ENCODE peak calls at places on chromosomes 6 and 20, in six cellular contexts. Q, M, N, W, K and A are unnamed samples.

GRCh38 chr6:141313986-141314385 is 818.7 kb upstream of the GJE1 start:
- DNase-seq in Q (no peak), M (no peak), N (no peak), W (no peak), K (no peak), A (no peak)

GRCh38 chr6:35808688-35809087 is 3.5 kb downstream of the LHFPL5 start:
- DNase-seq in Q (no peak), M (no peak), N (no peak), W (no peak), K (peak), A (no peak)

GRCh38 chr20:25023316-25023715 is 30.8 kb upstream of the APMAP start:
- DNase-seq in Q (no peak), M (no peak), N (peak), W (peak), K (no peak), A (peak)

GRCh38 chr20:51195419-51195901 is 172.6 kb upstream of the KCNG1 start:
- DNase-seq in Q (no peak), M (no peak), N (no peak), W (no peak), K (peak), A (no peak)

GRCh38 chr6:168190646-168191443 is 111.8 kb upstream of the FRMD1 start:
- DNase-seq in Q (peak), M (no peak), N (no peak), W (no peak), K (no peak), A (no peak)

GRCh38 chr6:53829698-53830221 is 35.0 kb downstream of the LRRC1 start:
- DNase-seq in Q (no peak), M (no peak), N (no peak), W (no peak), K (no peak), A (no peak)

GRCh38 chr6:150668882-150669476 is 69.3 kb downstream of the PLEKHG1 start:
- DNase-seq in Q (no peak), M (no peak), N (no peak), W (no peak), K (no peak), A (no peak)

GRCh38 chr20:51958636-51959542 is 156.6 kb upstream of the SALL4 start:
- DNase-seq in Q (no peak), M (no peak), N (no peak), W (no peak), K (peak), A (no peak)

GRCh38 chr6:170042596-170043118 is 248.2 kb downstream of the DLL1 start:
- DNase-seq in Q (no peak), M (no peak), N (no peak), W (no peak), K (no peak), A (no peak)

GRCh38 chr20:52275243-52275817 is 83.8 kb upstream of the ZFP64 start:
- DNase-seq in Q (no peak), M (no peak), N (no peak), W (no peak), K (no peak), A (no peak)

GRCh38 chr6:13526718-13527668 is 39.6 kb upstream of the GFOD1 start:
- DNase-seq in Q (peak), M (no peak), N (no peak), W (no peak), K (peak), A (no peak)

GRCh38 chr6:149437212-149437611 is 37.1 kb downstream of the SUMO4 start:
- DNase-seq in Q (no peak), M (no peak), N (no peak), W (no peak), K (no peak), A (no peak)

GRCh38 chr20:10524643-10525042 is 89.5 kb downstream of the SLX4IP start:
- DNase-seq in Q (no peak), M (no peak), N (no peak), W (no peak), K (no peak), A (no peak)
- H3K27ac ChIP-seq in Q (no peak), M (peak), N (no peak), W (no peak), K (no peak), A (no peak)

GRCh38 chr20:44552568-44552949 is 29.8 kb upstream of the PKIG start:
- DNase-seq in Q (no peak), M (no peak), N (no peak), W (no peak), K (no peak), A (no peak)
- TF ChIP-seq CTCF in Q (no peak), M (no peak), N (no peak), W (no peak), K (no peak), A (no peak)

DNA sequence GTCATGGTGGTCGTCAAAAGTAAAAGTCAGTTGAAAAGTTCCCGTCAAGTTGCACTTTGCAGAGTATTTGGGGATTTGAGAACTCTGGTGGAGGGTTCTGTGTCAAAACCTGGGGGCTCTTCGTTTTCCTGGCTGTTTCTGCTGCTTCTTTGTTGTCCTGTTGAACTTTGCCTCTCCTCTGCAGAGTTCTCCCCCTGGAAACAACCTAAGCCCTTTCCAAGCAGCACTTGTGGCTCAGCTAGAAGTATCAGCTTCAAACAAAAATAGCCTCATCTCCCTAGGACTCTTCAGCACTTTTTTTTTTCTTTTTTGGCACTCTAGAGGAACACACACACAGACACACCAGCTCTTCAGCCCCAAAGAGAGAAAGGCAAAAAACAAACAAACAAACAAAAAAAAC is at the start of gene TRDN:
- DNase-seq in Q (no peak), M (no peak), N (no peak), W (no peak), K (no peak), A (no peak)
- H3K27ac ChIP-seq in Q (no peak), M (no peak), N (peak), W (no peak), K (no peak), A (no peak)

GRCh38 chr20:64133951-64134407 is 26.6 kb upstream of the NPBWR2 start:
- DNase-seq in Q (no peak), M (no peak), N (no peak), W (peak), K (peak), A (no peak)
- TF ChIP-seq CTCF in Q (peak), M (no peak), N (no peak), W (no peak), K (peak), A (no peak)

GRCh38 chr6:126176266-126176665 is 163.6 kb upstream of the CENPW start:
- DNase-seq in Q (no peak), M (no peak), N (no peak), W (no peak), K (peak), A (no peak)

GRCh38 chr6:126180585-126180984 is 159.3 kb upstream of the CENPW start:
- DNase-seq in Q (no peak), M (no peak), N (no peak), W (no peak), K (no peak), A (no peak)

GRCh38 chr6:126182650-126183311 is 157.1 kb upstream of the CENPW start:
- DNase-seq in Q (no peak), M (no peak), N (no peak), W (no peak), K (no peak), A (no peak)

GRCh38 chr6:126181173-126181741 is 158.7 kb upstream of the CENPW start:
- DNase-seq in Q (no peak), M (no peak), N (no peak), W (no peak), K (no peak), A (no peak)

DNA sequence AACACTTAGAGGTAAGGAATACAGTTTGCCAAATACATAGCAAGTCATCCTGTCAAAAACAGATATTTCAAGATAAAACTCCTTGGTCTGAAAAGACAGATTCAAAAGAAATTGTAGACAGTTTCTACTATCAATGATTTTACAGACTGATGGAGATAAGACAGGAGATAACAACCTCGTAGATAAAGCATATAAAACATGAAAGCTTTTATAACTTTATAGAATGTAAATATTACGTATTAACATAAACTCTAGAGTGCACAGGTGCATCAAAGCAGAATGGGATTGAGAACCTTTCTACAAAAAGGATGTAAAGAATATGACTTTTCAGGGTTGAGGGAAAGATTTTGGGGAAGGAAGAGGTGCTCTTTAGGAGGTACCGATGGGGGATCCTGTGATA is 158.0 kb upstream of the CENPW start:
- DNase-seq in Q (no peak), M (no peak), N (no peak), W (no peak), K (no peak), A (no peak)
- H3K27ac ChIP-seq in Q (peak), M (no peak), N (no peak), W (no peak), K (no peak), A (no peak)

GRCh38 chr20:32522775-32523612 is 62.1 kb downstream of the NOL4L start:
- DNase-seq in Q (no peak), M (no peak), N (no peak), W (peak), K (no peak), A (no peak)

GRCh38 chr20:32520927-32521203 is 64.3 kb downstream of the NOL4L start:
- DNase-seq in Q (no peak), M (no peak), N (no peak), W (no peak), K (no peak), A (no peak)

GRCh38 chr20:32521780-32522524 is 63.2 kb downstream of the NOL4L start:
- DNase-seq in Q (peak), M (peak), N (peak), W (peak), K (peak), A (peak)

GRCh38 chr20:32523613-32524218 is 61.4 kb downstream of the NOL4L start:
- DNase-seq in Q (no peak), M (no peak), N (no peak), W (peak), K (no peak), A (no peak)

DNA sequence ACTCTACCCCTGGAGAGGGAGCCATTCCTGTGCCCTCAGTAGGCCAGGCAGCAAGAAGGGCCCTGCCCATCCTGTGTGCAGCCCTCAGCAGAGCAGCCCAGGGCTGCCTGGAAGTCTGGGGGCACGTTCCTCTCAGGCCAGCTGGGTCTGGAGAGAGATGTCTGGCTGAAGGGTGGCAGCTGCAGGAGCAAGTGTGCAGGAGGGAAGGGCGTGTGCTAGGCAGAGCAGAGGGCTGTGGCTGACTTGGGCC is 62.7 kb downstream of the NOL4L start:
- DNase-seq in Q (no peak), M (no peak), N (no peak), W (no peak), K (no peak), A (no peak)
- TF ChIP-seq CTCF in Q (no peak), M (no peak), N (no peak), W (no peak), K (no peak), A (no peak)